ENCODE peak calls at places on chromosomes 7 and 10, in eight cellular contexts. One of them, this sample, is unnamed.

GRCh38 chr10:27621441-27621840 is 117.3 kb downstream of the RAB18 start:
- DNase-seq in stimulated activated CD4-positive, alpha-beta T cell treated with anti-CD3 and anti-CD28 coated beads, Interleukin-4, amount 100 ng/mL, for 48 hours: no peak
- DNase-seq in AG09319: no peak
- DNase-seq in AG08396: no peak
- DNase-seq in activated CD4-positive, alpha-beta T cell treated with anti-CD3 and anti-CD28 coated beads for 24 hours: no peak
- DNase-seq in ureter: no peak
- DNase-seq in GM13977: no peak
- DNase-seq in renal cortical epithelial cell: no peak
- DNase-seq in this sample: no peak

GRCh38 chr10:4771554-4772201 is 54.3 kb upstream of the AKR1E2 start:
- DNase-seq in GM13977: no peak
- DNase-seq in stimulated activated CD4-positive, alpha-beta T cell treated with anti-CD3 and anti-CD28 coated beads, Interleukin-4, amount 100 ng/mL, for 48 hours: no peak
- DNase-seq in ureter: no peak
- DNase-seq in AG09319: no peak
- DNase-seq in renal cortical epithelial cell: no peak
- DNase-seq in AG08396: peak; percentile 24
- DNase-seq in activated CD4-positive, alpha-beta T cell treated with anti-CD3 and anti-CD28 coated beads for 24 hours: no peak
- DNase-seq in this sample: peak; percentile 17

GRCh38 chr10:97020452-97021400 is 165.0 kb downstream of the SLIT1 start:
- DNase-seq in stimulated activated CD4-positive, alpha-beta T cell treated with anti-CD3 and anti-CD28 coated beads, Interleukin-4, amount 100 ng/mL, for 48 hours: no peak
- DNase-seq in activated CD4-positive, alpha-beta T cell treated with anti-CD3 and anti-CD28 coated beads for 24 hours: no peak
- DNase-seq in renal cortical epithelial cell: no peak
- DNase-seq in ureter: no peak
- DNase-seq in AG08396: no peak
- DNase-seq in AG09319: no peak
- DNase-seq in GM13977: no peak
- DNase-seq in this sample: no peak

GRCh38 chr10:119997429-119997828 is 104.9 kb downstream of the SEC23IP start:
- DNase-seq in AG09319: no peak
- DNase-seq in ureter: no peak
- DNase-seq in stimulated activated CD4-positive, alpha-beta T cell treated with anti-CD3 and anti-CD28 coated beads, Interleukin-4, amount 100 ng/mL, for 48 hours: no peak
- DNase-seq in AG08396: no peak
- DNase-seq in GM13977: no peak
- DNase-seq in renal cortical epithelial cell: no peak
- DNase-seq in activated CD4-positive, alpha-beta T cell treated with anti-CD3 and anti-CD28 coated beads for 24 hours: no peak
- DNase-seq in this sample: no peak

GRCh38 chr10:102718220-102718619 is 3.8 kb downstream of the SFXN2 start:
- DNase-seq in activated CD4-positive, alpha-beta T cell treated with anti-CD3 and anti-CD28 coated beads for 24 hours: no peak
- DNase-seq in renal cortical epithelial cell: peak; percentile 86
- DNase-seq in GM13977: no peak
- DNase-seq in AG08396: no peak
- DNase-seq in stimulated activated CD4-positive, alpha-beta T cell treated with anti-CD3 and anti-CD28 coated beads, Interleukin-4, amount 100 ng/mL, for 48 hours: no peak
- DNase-seq in AG09319: no peak
- DNase-seq in ureter: no peak
- DNase-seq in this sample: no peak

GRCh38 chr7:33130184-33130583 is 820 bp downstream of the BBS9 start:
- DNase-seq in GM13977: no peak
- DNase-seq in ureter: no peak
- DNase-seq in AG08396: peak; percentile 23
- DNase-seq in renal cortical epithelial cell: no peak
- DNase-seq in stimulated activated CD4-positive, alpha-beta T cell treated with anti-CD3 and anti-CD28 coated beads, Interleukin-4, amount 100 ng/mL, for 48 hours: no peak
- DNase-seq in activated CD4-positive, alpha-beta T cell treated with anti-CD3 and anti-CD28 coated beads for 24 hours: no peak
- DNase-seq in AG09319: no peak
- DNase-seq in this sample: no peak

GRCh38 chr7:1842321-1843221 is 172.5 kb downstream of the ELFN1 start:
- DNase-seq in activated CD4-positive, alpha-beta T cell treated with anti-CD3 and anti-CD28 coated beads for 24 hours: no peak
- DNase-seq in GM13977: no peak
- DNase-seq in stimulated activated CD4-positive, alpha-beta T cell treated with anti-CD3 and anti-CD28 coated beads, Interleukin-4, amount 100 ng/mL, for 48 hours: no peak
- DNase-seq in renal cortical epithelial cell: no peak
- DNase-seq in AG09319: no peak
- DNase-seq in ureter: no peak
- DNase-seq in AG08396: no peak
- DNase-seq in this sample: no peak

GRCh38 chr10:58444876-58445275 is 59.7 kb downstream of the TFAM start:
- DNase-seq in stimulated activated CD4-positive, alpha-beta T cell treated with anti-CD3 and anti-CD28 coated beads, Interleukin-4, amount 100 ng/mL, for 48 hours: no peak
- DNase-seq in AG09319: no peak
- DNase-seq in AG08396: no peak
- DNase-seq in activated CD4-positive, alpha-beta T cell treated with anti-CD3 and anti-CD28 coated beads for 24 hours: no peak
- DNase-seq in renal cortical epithelial cell: no peak
- DNase-seq in GM13977: no peak
- DNase-seq in ureter: no peak
- DNase-seq in this sample: no peak

GRCh38 chr7:95594185-95594584 is 2.1 kb downstream of the PDK4 start:
- DNase-seq in AG08396: no peak
- DNase-seq in activated CD4-positive, alpha-beta T cell treated with anti-CD3 and anti-CD28 coated beads for 24 hours: no peak
- DNase-seq in stimulated activated CD4-positive, alpha-beta T cell treated with anti-CD3 and anti-CD28 coated beads, Interleukin-4, amount 100 ng/mL, for 48 hours: no peak
- DNase-seq in renal cortical epithelial cell: no peak
- DNase-seq in GM13977: no peak
- DNase-seq in ureter: no peak
- DNase-seq in AG09319: no peak
- DNase-seq in this sample: no peak

GRCh38 chr7:119925890-119926289 is 347.1 kb upstream of the KCND2 start:
- DNase-seq in ureter: no peak
- DNase-seq in renal cortical epithelial cell: no peak
- DNase-seq in activated CD4-positive, alpha-beta T cell treated with anti-CD3 and anti-CD28 coated beads for 24 hours: no peak
- DNase-seq in GM13977: no peak
- DNase-seq in AG08396: no peak
- DNase-seq in stimulated activated CD4-positive, alpha-beta T cell treated with anti-CD3 and anti-CD28 coated beads, Interleukin-4, amount 100 ng/mL, for 48 hours: no peak
- DNase-seq in AG09319: no peak
- DNase-seq in this sample: no peak

GRCh38 chr10:72695496-72695895 is 3.6 kb downstream of the MCU start:
- DNase-seq in stimulated activated CD4-positive, alpha-beta T cell treated with anti-CD3 and anti-CD28 coated beads, Interleukin-4, amount 100 ng/mL, for 48 hours: no peak
- DNase-seq in AG09319: no peak
- DNase-seq in ureter: no peak
- DNase-seq in activated CD4-positive, alpha-beta T cell treated with anti-CD3 and anti-CD28 coated beads for 24 hours: no peak
- DNase-seq in AG08396: no peak
- DNase-seq in renal cortical epithelial cell: peak; percentile 60
- DNase-seq in GM13977: no peak
- DNase-seq in this sample: no peak

GRCh38 chr7:85090138-85090537 is 96.7 kb downstream of the SEMA3D start:
- DNase-seq in GM13977: no peak
- DNase-seq in ureter: no peak
- DNase-seq in AG08396: no peak
- DNase-seq in AG09319: no peak
- DNase-seq in activated CD4-positive, alpha-beta T cell treated with anti-CD3 and anti-CD28 coated beads for 24 hours: no peak
- DNase-seq in stimulated activated CD4-positive, alpha-beta T cell treated with anti-CD3 and anti-CD28 coated beads, Interleukin-4, amount 100 ng/mL, for 48 hours: no peak
- DNase-seq in renal cortical epithelial cell: no peak
- DNase-seq in this sample: no peak

GRCh38 chr7:101553771-101554445 is 75.2 kb downstream of the MYL10 start:
- DNase-seq in stimulated activated CD4-positive, alpha-beta T cell treated with anti-CD3 and anti-CD28 coated beads, Interleukin-4, amount 100 ng/mL, for 48 hours: no peak
- DNase-seq in AG09319: no peak
- DNase-seq in renal cortical epithelial cell: no peak
- DNase-seq in ureter: peak; percentile 25
- DNase-seq in activated CD4-positive, alpha-beta T cell treated with anti-CD3 and anti-CD28 coated beads for 24 hours: no peak
- DNase-seq in GM13977: peak; percentile 13
- DNase-seq in AG08396: peak; percentile 4
- DNase-seq in this sample: no peak

GRCh38 chr7:116258734-116259133 is 48.4 kb downstream of the TES start:
- DNase-seq in AG08396: peak; percentile 25
- DNase-seq in GM13977: peak; percentile 24
- DNase-seq in stimulated activated CD4-positive, alpha-beta T cell treated with anti-CD3 and anti-CD28 coated beads, Interleukin-4, amount 100 ng/mL, for 48 hours: peak; percentile 11
- DNase-seq in ureter: peak; percentile 47
- DNase-seq in activated CD4-positive, alpha-beta T cell treated with anti-CD3 and anti-CD28 coated beads for 24 hours: no peak
- DNase-seq in AG09319: peak; percentile 40
- DNase-seq in renal cortical epithelial cell: peak; percentile 54
- DNase-seq in this sample: peak; percentile 77

GRCh38 chr7:106317971-106318370 is 33.2 kb upstream of the NAMPT start:
- DNase-seq in renal cortical epithelial cell: peak; percentile 56
- DNase-seq in ureter: no peak
- DNase-seq in stimulated activated CD4-positive, alpha-beta T cell treated with anti-CD3 and anti-CD28 coated beads, Interleukin-4, amount 100 ng/mL, for 48 hours: no peak
- DNase-seq in AG08396: no peak
- DNase-seq in GM13977: no peak
- DNase-seq in AG09319: no peak
- DNase-seq in activated CD4-positive, alpha-beta T cell treated with anti-CD3 and anti-CD28 coated beads for 24 hours: no peak
- DNase-seq in this sample: no peak

GRCh38 chr7:106216517-106217088 is 68.2 kb downstream of the NAMPT start:
- DNase-seq in ureter: peak; percentile 74
- DNase-seq in renal cortical epithelial cell: peak; percentile 98
- DNase-seq in AG09319: peak; percentile 80
- DNase-seq in activated CD4-positive, alpha-beta T cell treated with anti-CD3 and anti-CD28 coated beads for 24 hours: no peak
- DNase-seq in GM13977: no peak
- DNase-seq in AG08396: peak; percentile 78
- DNase-seq in stimulated activated CD4-positive, alpha-beta T cell treated with anti-CD3 and anti-CD28 coated beads, Interleukin-4, amount 100 ng/mL, for 48 hours: no peak
- DNase-seq in this sample: peak; percentile 84

GRCh38 chr7:92527300-92528187 is 776 bp downstream of the PEX1 start:
- DNase-seq in AG09319: no peak
- DNase-seq in GM13977: peak; percentile 65
- DNase-seq in stimulated activated CD4-positive, alpha-beta T cell treated with anti-CD3 and anti-CD28 coated beads, Interleukin-4, amount 100 ng/mL, for 48 hours: peak; percentile 45
- DNase-seq in ureter: no peak
- DNase-seq in activated CD4-positive, alpha-beta T cell treated with anti-CD3 and anti-CD28 coated beads for 24 hours: peak; percentile 31
- DNase-seq in renal cortical epithelial cell: peak; percentile 22
- DNase-seq in AG08396: peak; percentile 75
- DNase-seq in this sample: peak; percentile 87